ENCODE peak calls at places on chromosomes 3 and 15, in five cellular contexts. G, U, S, O and L are unnamed samples.

GRCh38 chr15:31867536-31868442 is 162.5 kb upstream of the CHRNA7 start:
- DNase-seq in G (peak; percentile 13), S (peak; percentile 45), U (peak; percentile 38), O (peak; percentile 88), L (no peak)

GRCh38 chr15:35980719-35981118 is 434.8 kb upstream of the DPH6 start:
- DNase-seq in S (no peak), U (peak; percentile 72), O (no peak), G (peak; percentile 46), L (no peak)

GRCh38 chr3:66402596-66403267 is 98.1 kb downstream of the LRIG1 start:
- DNase-seq in O (no peak), U (no peak), G (no peak), S (peak; percentile 23), L (no peak)

GRCh38 chr15:70490148-70490837 is 273.1 kb downstream of the UACA start:
- DNase-seq in S (no peak), G (no peak), U (no peak), O (no peak), L (no peak)

GRCh38 chr3:142270407-142270806 is 45.0 kb upstream of the GK5 start:
- DNase-seq in U (no peak), O (no peak), S (no peak), G (no peak), L (no peak)

GRCh38 chr15:73919706-73920105 is 6.6 kb upstream of the LOXL1 start:
- DNase-seq in G (no peak), U (no peak), S (no peak), O (no peak), L (no peak)

GRCh38 chr3:41900265-41900664 is 61.6 kb downstream of the ULK4 start:
- DNase-seq in S (no peak), U (peak; percentile 44), O (no peak), G (peak; percentile 79), L (no peak)

GRCh38 chr15:70447927-70448698 is 315.2 kb downstream of the UACA start:
- DNase-seq in G (no peak), U (no peak), O (peak; percentile 84), S (no peak), L (no peak)

GRCh38 chr15:80788536-80788935 is 9.4 kb downstream of the CEMIP start:
- DNase-seq in S (no peak), G (peak; percentile 41), U (peak; percentile 92), O (no peak), L (no peak)

GRCh38 chr3:36647423-36647853 is 116.9 kb downstream of the DCLK3 start:
- DNase-seq in G (peak; percentile 50), S (no peak), U (peak; percentile 20), O (no peak), L (no peak)

GRCh38 chr3:187040637-187041361 is 98.5 kb downstream of the RPL39L start:
- DNase-seq in S (no peak), G (peak; percentile 52), O (no peak), U (peak; percentile 56), L (no peak)

GRCh38 chr3:71723452-71724170 is 1.6 kb downstream of the EIF4E3 start:
- DNase-seq in O (no peak), S (no peak), G (no peak), U (no peak), L (no peak)
- H3K4me3 ChIP-seq in O (peak overlapping the region; percentile 83), S (peak overlapping the region; percentile 80), G (peak overlapping the region; percentile 93), U (no peak overlapping the region), L (peak overlapping the region; percentile 84)

GRCh38 chr3:70264122-70264780 is 48.2 kb downstream of the MDFIC2 start:
- DNase-seq in G (no peak), O (no peak), S (no peak), U (peak; percentile 1), L (no peak)
- H3K4me1 ChIP-seq in G (no peaks in the 10 kb centered on the region), O (no peaks in the 10 kb centered on the region), S (no peaks in the 10 kb centered on the region), U (no peaks in the 10 kb centered on the region), L (no peaks in the 10 kb centered on the region)

GRCh38 chr3:50355829-50356552 is 3.3 kb downstream of the TMEM115 start:
- DNase-seq in S (no peak), U (no peak), G (no peak), O (no peak), L (no peak)
- H3K4me3 ChIP-seq in S (peak overlapping the region; percentile 80), U (no peak overlapping the region), G (peak overlapping the region; percentile 95), O (no peak overlapping the region), L (peak overlapping the region; percentile 22)

DNA sequence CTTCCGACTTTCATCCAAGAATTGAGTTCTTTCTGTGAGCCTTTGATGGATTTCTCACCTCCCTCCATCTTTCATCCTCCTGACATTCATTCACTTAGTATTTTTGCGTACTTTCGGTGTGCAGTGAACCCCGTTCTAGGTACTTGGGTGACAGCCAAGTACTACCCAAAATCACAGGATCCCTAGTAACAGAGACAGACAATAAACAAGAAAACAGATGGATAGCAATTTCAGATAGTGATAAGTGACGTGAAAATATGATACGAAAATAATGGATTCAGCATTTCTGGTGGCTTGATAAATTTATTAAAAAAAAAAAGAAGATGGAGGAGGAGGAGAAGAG is 263 bp upstream of the CMTM6 start:
- DNase-seq in O (no peak), S (no peak), U (no peak), G (no peak), L (no peak)
- H3K4me1 ChIP-seq in O (peaks cover 15% of the 10 kb centered on the region), S (peaks cover 9% of the 10 kb centered on the region), U (peaks cover 3% of the 10 kb centered on the region), G (peaks cover 5% of the 10 kb centered on the region), L (no peaks in the 10 kb centered on the region)

GRCh38 chr3:52452570-52453221 is 1.1 kb downstream of the TNNC1 start:
- DNase-seq in G (no peak), U (no peak), S (peak; percentile 95), O (no peak), L (no peak)

GRCh38 chr3:52454938-52455282 is 494 bp upstream of the NISCH start:
- DNase-seq in G (no peak), S (no peak), O (no peak), U (no peak), L (no peak)

GRCh38 chr3:52455283-52456168 is at the start of gene NISCH:
- DNase-seq in S (peak; percentile 90), O (peak; percentile 100), G (peak; percentile 75), U (peak; percentile 65), L (peak; percentile 89)

GRCh38 chr3:52453496-52454234 is at the start of gene TNNC1:
- DNase-seq in S (peak; percentile 87), G (no peak), O (peak; percentile 76), U (no peak), L (no peak)

DNA sequence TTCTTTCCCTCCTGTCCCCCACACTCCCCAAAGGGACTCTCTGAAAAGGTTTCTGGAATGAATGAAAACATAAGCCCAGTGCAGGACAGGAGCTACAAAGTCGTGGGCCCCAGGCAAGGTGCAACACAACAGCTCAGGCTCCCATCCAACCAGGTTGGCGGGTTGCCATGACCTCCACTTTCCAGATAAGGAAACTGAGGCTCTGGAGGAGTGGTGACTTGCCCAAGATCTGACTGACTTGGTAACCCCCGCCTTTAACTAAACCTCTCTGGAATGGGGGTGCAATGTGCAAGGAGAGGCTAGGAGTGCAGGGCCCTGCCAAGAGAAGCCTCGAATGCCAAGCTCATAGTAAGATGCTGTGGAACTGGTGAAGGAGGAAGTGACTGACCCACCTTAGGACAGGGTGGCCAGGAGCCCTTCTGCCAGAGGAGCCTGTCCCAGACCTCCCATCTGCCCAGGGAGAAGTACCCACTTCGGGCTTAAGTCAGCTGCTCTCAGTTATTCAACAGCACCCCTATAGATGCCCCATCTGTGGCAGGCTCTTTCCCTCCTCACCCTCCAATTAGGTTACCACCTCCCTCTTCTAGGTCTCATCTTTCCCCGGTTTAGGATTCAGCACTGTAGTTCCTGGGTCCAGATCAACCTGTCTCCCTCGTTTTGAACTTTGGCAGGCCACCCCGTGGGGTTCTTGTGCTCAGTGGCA is 545 bp upstream of the TNNC1 start:
- DNase-seq in U (no peak), O (no peak), G (no peak), S (no peak), L (no peak)
- H3K4me3 ChIP-seq in U (no peak overlapping the region), O (peak overlapping the region; percentile 81), G (peak overlapping the region; percentile 96), S (peak overlapping the region; percentile 95), L (no peak overlapping the region)

GRCh38 chr3:40873456-40873855 is 325.8 kb upstream of the CTNNB1 start:
- DNase-seq in U (no peak), O (no peak), S (no peak), G (no peak), L (no peak)
- H3K4me1 ChIP-seq in U (no peaks in the 10 kb centered on the region), O (peaks cover 20% of the 10 kb centered on the region), S (peaks cover 6% of the 10 kb centered on the region), G (peaks cover 2% of the 10 kb centered on the region), L (peaks cover 2% of the 10 kb centered on the region)

GRCh38 chr3:72613871-72614270 is 234.4 kb downstream of the SHQ1 start:
- DNase-seq in S (no peak), U (no peak), G (no peak), O (no peak), L (no peak)
- H3K4me3 ChIP-seq in S (no peak overlapping the region), U (no peak overlapping the region), G (no peak overlapping the region), O (no peak overlapping the region), L (no peak overlapping the region)

GRCh38 chr3:172766241-172766640 is 15.7 kb downstream of the ECT2 start:
- DNase-seq in G (no peak), O (no peak), U (no peak), S (no peak), L (no peak)
- H3K4me1 ChIP-seq in G (no peaks in the 10 kb centered on the region), O (no peaks in the 10 kb centered on the region), U (no peaks in the 10 kb centered on the region), S (no peaks in the 10 kb centered on the region), L (no peaks in the 10 kb centered on the region)

DNA sequence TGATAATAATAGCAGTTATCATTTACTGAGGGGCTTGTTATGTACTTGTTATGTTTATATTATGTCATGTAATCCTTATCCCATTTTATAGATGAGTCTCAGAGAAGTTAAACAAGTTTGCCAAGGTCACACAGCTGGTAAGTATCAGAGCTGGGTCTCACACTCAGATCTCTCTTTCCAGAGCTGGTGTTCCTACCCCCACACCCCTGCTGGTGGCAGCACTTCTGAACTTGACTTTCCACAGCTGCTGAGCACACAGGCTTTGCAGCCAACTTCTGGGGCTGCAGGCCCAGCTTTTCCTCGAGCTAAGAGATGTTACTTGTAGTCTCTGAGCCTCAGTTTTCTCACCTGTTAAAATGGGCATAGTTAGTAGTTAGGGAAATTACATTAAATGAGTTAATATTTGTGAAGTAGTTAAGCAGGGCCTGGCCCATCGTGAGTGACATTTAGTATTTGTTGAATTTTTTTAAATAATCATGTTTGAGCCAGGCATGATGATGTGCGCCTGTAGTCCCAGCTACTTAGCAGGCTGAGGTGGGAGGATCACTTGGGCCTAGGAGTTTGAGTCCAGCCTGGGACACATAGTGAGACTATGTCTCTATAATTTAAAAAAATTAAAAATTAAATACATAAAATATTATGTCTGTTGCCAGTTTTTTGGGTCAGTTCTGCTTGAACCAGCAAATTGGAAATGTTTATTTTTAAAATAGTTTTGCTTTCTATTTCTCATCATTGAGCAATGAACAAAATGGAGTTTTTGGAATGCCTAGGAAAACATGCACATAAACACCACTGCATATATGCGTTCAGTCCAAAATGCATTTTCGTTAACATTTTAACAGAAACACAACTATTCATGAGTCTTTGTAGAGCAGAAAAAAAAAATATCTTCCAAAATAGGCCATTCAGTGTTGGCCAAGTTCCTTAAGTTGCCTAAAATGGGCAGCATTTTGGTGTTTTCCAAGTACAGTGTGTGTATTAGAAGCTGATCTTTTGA is 87.3 kb downstream of the SMAD6 start:
- DNase-seq in S (no peak), U (peak; percentile 81), O (no peak), G (peak; percentile 83), L (no peak)
- H3K4me3 ChIP-seq in S (no peak overlapping the region), U (no peak overlapping the region), O (no peak overlapping the region), G (no peak overlapping the region), L (no peak overlapping the region)